ENCODE peak calls at places on chromosomes 11 and 22, in seven cellular contexts. Y is B cell, V is spleen, N is thoracic aorta, X is testis, T is esophagus muscularis mucosa, J is cardiac fibroblast. S is an unnamed sample.

GRCh38 chr11:117823941-117824420 is 563 bp downstream of the FXYD2 start:
- DNase-seq in Y (peak), V (peak), N (no peak), X (peak), T (no peak), J (peak), S (no peak)

GRCh38 chr11:129530154-129530895 is 154.7 kb downstream of the BARX2 start:
- DNase-seq in Y (no peak), V (no peak), N (no peak), X (peak), T (peak), J (no peak), S (no peak)

GRCh38 chr22:37803636-37804371 is 3.9 kb upstream of the GCAT start:
- DNase-seq in Y (no peak), V (no peak), N (no peak), X (peak), T (no peak), J (no peak), S (no peak)

GRCh38 chr22:42202669-42203068 is 67.8 kb downstream of the TCF20 start:
- DNase-seq in Y (no peak), V (no peak), N (no peak), X (no peak), T (no peak), J (peak), S (no peak)

GRCh38 chr11:95592455-95592854 is 197.1 kb downstream of the FAM76B start:
- DNase-seq in Y (no peak), V (no peak), N (no peak), X (peak), T (no peak), J (no peak), S (no peak)

GRCh38 chr22:27669798-27670599 is 131.6 kb downstream of the MN1 start:
- DNase-seq in Y (no peak), V (peak), N (no peak), X (peak), T (no peak), J (peak), S (no peak)

GRCh38 chr11:85694385-85694980 is 8.5 kb upstream of the CCDC89 start:
- DNase-seq in Y (no peak), V (no peak), N (no peak), X (no peak), T (no peak), J (peak), S (no peak)

GRCh38 chr11:3108183-3108721 is 51.0 kb upstream of the CARS1 start:
- DNase-seq in Y (no peak), V (peak), N (no peak), X (no peak), T (no peak), J (no peak), S (no peak)

GRCh38 chr11:68314203-68314885 is 2.0 kb downstream of the LRP5 start:
- DNase-seq in Y (no peak), V (no peak), N (no peak), X (no peak), T (no peak), J (peak), S (no peak)

GRCh38 chr11:65204646-65205601 is 23.2 kb downstream of the CAPN1 start:
- DNase-seq in Y (no peak), V (peak), N (no peak), X (peak), T (no peak), J (peak), S (peak)

GRCh38 chr22:26385164-26385563 is 43.9 kb upstream of the ASPHD2 start:
- DNase-seq in Y (no peak), V (no peak), N (no peak), X (no peak), T (no peak), J (no peak), S (no peak)

GRCh38 chr11:67640758-67641113 is 1.2 kb upstream of the TBX10 start:
- DNase-seq in Y (peak), V (no peak), N (no peak), X (no peak), T (no peak), J (no peak), S (no peak)

GRCh38 chr22:35334010-35334409 is 34.3 kb downstream of the TOM1 start:
- DNase-seq in Y (no peak), V (no peak), N (no peak), X (no peak), T (no peak), J (no peak), S (peak)

DNA sequence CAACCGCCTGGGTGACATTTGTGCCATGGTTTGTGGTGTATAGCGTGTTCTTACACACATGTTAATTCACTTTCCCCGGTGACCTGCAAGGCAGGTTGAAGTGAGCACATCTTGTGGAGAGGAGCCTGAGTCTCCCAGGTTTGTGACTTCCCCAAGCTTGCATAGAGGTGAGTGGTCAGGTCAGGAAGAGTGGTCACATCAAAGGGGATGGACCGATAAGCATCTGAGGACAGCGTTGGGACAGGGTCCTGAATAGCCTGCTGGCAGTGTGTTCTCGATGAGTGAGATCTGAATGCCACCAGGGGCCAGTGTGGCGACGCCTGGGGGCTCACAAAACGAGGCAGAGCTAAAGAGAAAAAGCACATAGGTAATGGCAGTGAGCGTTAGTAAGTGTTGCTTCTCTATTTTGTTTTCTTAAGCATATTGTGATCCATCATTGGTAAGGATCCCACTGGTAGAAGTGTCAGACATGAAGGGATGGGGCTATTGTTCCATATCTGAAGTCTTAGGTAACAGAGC is 154.6 kb downstream of the GRIK4 start:
- DNase-seq in Y (no peak), V (no peak), N (no peak), X (no peak), T (no peak), J (no peak), S (no peak)
- TF ChIP-seq CTCF in Y (no peak), V (no peak), N (no peak), X (no peak), T (no peak), J (no peak), S (no peak)

DNA sequence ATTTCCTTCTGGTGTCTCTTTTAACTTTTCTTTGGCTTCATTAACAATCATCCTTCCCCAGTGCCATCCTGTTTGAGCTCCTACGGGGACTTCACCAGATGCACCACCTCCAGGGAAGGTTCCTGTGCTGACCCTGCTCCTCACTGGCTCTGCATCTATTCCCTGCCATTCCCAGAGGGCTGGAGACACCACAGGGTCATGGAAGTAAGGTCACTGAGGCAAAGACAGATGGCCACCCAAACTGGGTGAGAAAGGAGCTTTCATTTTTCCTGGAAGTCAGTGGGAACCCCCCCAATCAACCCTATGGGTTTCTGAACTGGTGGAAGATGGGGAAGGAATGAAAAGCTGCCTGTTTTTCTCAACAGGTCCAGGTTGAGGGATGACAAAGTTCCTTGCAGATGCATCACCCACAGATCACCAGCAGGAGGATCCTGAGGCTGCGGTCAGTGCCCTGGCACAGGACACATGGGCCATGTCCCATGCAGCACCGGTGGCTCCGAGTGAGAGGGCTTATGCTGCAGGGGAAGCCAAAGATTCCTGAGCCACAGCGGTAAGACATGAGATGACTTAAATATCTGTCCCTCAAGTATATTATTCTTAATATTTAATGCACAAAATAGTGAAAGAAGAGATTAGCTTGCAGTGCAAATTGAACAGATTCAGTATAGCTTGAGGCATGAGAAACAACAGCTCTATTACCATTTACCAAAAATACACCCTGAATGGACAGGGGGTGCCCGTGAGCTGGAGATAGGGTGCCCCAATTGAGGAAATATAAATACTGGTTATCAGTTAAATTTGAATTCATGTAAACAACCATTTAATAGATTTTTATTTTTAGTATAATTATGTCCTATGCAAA is 73.0 kb upstream of the VPREB1 start:
- DNase-seq in Y (no peak), V (no peak), N (no peak), X (peak), T (peak), J (peak), S (no peak)
- TF ChIP-seq CTCF in Y (no peak), V (no peak), N (no peak), X (peak), T (peak), J (peak), S (peak)

GRCh38 chr11:69587454-69588081 is 53.4 kb upstream of the CCND1 start:
- DNase-seq in Y (no peak), V (no peak), N (no peak), X (no peak), T (no peak), J (peak), S (no peak)
- TF ChIP-seq CTCF in Y (no peak), V (no peak), N (no peak), X (no peak), T (no peak), J (no peak), S (no peak)

DNA sequence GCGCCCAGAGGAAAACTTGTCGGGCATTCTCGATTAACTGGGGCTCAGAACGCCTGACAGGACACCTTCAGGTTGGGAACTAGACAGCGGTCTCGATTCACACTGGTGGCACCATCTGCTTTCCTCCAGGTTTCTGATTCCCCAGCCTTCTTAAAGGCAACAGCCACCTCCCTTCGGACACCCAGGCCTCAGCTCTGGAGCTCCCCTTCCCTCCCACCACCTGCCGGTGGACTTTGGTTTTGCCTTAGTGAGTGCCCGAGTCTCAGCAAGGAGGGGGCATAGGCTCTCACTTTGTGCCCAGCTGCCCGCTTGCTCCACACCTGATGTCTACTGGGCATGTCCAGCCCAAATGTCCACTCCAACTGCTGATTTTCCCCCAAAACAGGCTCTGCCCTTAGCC is 110.4 kb upstream of the PARVA start:
- DNase-seq in Y (no peak), V (no peak), N (no peak), X (no peak), T (no peak), J (no peak), S (no peak)
- TF ChIP-seq CTCF in Y (no peak), V (no peak), N (peak), X (no peak), T (no peak), J (no peak), S (no peak)

S was measured in GM10248.